ENCODE peak calls at places on chromosomes 1 and 21, in eight cellular contexts. K, G, U, F, O, R, E and Y are unnamed samples.

GRCh38 chr1:108114026-108114599 is 86.0 kb downstream of the SLC25A24 start:
- DNase-seq in K (no peak), G (no peak), U (no peak), F (no peak), O (no peak), R (no peak), E (no peak), Y (no peak)

GRCh38 chr1:3702990-3703728 is 49.1 kb upstream of the CCDC27 start:
- DNase-seq in K (no peak), G (no peak), U (peak), F (peak), O (no peak), R (no peak), E (no peak), Y (no peak)

GRCh38 chr1:171127481-171127880 is 36.8 kb downstream of the FMO3 start:
- DNase-seq in K (no peak), G (no peak), U (no peak), F (peak), O (no peak), R (no peak), E (no peak), Y (no peak)

GRCh38 chr1:13725714-13726175 is 25.8 kb downstream of the PRDM2 start:
- DNase-seq in K (no peak), G (no peak), U (no peak), F (no peak), O (no peak), R (peak), E (no peak), Y (peak)

GRCh38 chr1:112866151-112866550 is 89.8 kb downstream of the SLC16A1 start:
- DNase-seq in K (no peak), G (no peak), U (no peak), F (peak), O (peak), R (no peak), E (peak), Y (no peak)

GRCh38 chr1:203378529-203379271 is 27.8 kb upstream of the FMOD start:
- DNase-seq in K (no peak), G (peak), U (no peak), F (no peak), O (no peak), R (no peak), E (no peak), Y (no peak)

GRCh38 chr1:93988634-93989350 is 79.6 kb upstream of the GCLM start:
- DNase-seq in K (no peak), G (no peak), U (no peak), F (peak), O (no peak), R (no peak), E (no peak), Y (no peak)

GRCh38 chr21:27268290-27268689 is 301.4 kb upstream of the ADAMTS5 start:
- DNase-seq in K (no peak), G (no peak), U (no peak), F (peak), O (no peak), R (no peak), E (no peak), Y (no peak)

GRCh38 chr1:59366352-59366751 is 69.5 kb downstream of the FGGY start:
- DNase-seq in K (no peak), G (no peak), U (no peak), F (no peak), O (no peak), R (no peak), E (no peak), Y (no peak)

GRCh38 chr1:108699375-108700332 is 7.5 kb downstream of the PRPF38B start:
- DNase-seq in K (no peak), G (no peak), U (no peak), F (no peak), O (no peak), R (no peak), E (no peak), Y (no peak)

GRCh38 chr1:211036701-211037494 is 97.0 kb downstream of the KCNH1 start:
- DNase-seq in K (no peak), G (no peak), U (no peak), F (peak), O (peak), R (no peak), E (peak), Y (no peak)